ENCODE peak calls at places on chromosomes 7 and 10, in six cellular contexts. U, H, Q, J, D and F are unnamed samples.

GRCh38 chr10:33155720-33156638 is 178.5 kb downstream of the NRP1 start:
- DNase-seq in U (no peak), H (peak; percentile 59), Q (peak; percentile 72), J (no peak), D (no peak), F (no peak)

GRCh38 chr7:1811850-1812692 is 142.0 kb downstream of the ELFN1 start:
- DNase-seq in U (peak; percentile 23), H (no peak), Q (peak; percentile 46), J (no peak), D (no peak), F (no peak)

GRCh38 chr10:57973451-57973850 is 294.2 kb downstream of the IPMK start:
- DNase-seq in U (no peak), H (no peak), Q (no peak), J (no peak), D (no peak), F (no peak)

GRCh38 chr7:36286241-36286640 is 103.4 kb upstream of the ANLN start:
- DNase-seq in U (no peak), H (no peak), Q (no peak), J (no peak), D (no peak), F (no peak)

GRCh38 chr10:26781797-26782196 is 79.0 kb downstream of the ABI1 start:
- DNase-seq in U (no peak), H (no peak), Q (no peak), J (no peak), D (no peak), F (no peak)

GRCh38 chr10:50567384-50567783 is 56.4 kb downstream of the SGMS1 start:
- DNase-seq in U (no peak), H (no peak), Q (no peak), J (no peak), D (no peak), F (peak; percentile 32)

GRCh38 chr10:113000876-113001598 is 51.0 kb downstream of the TCF7L2 start:
- DNase-seq in U (peak; percentile 67), H (no peak), Q (peak; percentile 69), J (no peak), D (peak; percentile 35), F (no peak)

GRCh38 chr7:81064446-81064845 is 145.6 kb upstream of the SEMA3C start:
- DNase-seq in U (no peak), H (no peak), Q (peak; percentile 20), J (no peak), D (no peak), F (peak; percentile 30)

GRCh38 chr7:30920021-30920583 is 8.4 kb downstream of the AQP1 start:
- DNase-seq in U (no peak), H (no peak), Q (no peak), J (peak; percentile 0), D (no peak), F (peak; percentile 5)

GRCh38 chr10:62046522-62047239 is 145.2 kb downstream of the ARID5B start:
- DNase-seq in U (no peak), H (no peak), Q (peak; percentile 63), J (peak; percentile 33), D (no peak), F (no peak)

GRCh38 chr7:99219185-99219767 is 11.4 kb upstream of the KPNA7 start:
- DNase-seq in U (no peak), H (no peak), Q (peak; percentile 24), J (no peak), D (no peak), F (no peak)

GRCh38 chr7:156675721-156676120 is 35.1 kb downstream of the RNF32 start:
- DNase-seq in U (no peak), H (no peak), Q (no peak), J (no peak), D (no peak), F (no peak)

GRCh38 chr7:151372612-151373265 is 31.1 kb downstream of the NUB1 start:
- DNase-seq in U (no peak), H (no peak), Q (no peak), J (no peak), D (no peak), F (no peak)

GRCh38 chr10:123587110-123587509 is 79.0 kb upstream of the GPR26 start:
- DNase-seq in U (no peak), H (no peak), Q (no peak), J (no peak), D (no peak), F (no peak)

GRCh38 chr7:89223906-89224395 is 428.4 kb upstream of the TEX47 start:
- DNase-seq in U (no peak), H (no peak), Q (no peak), J (no peak), D (no peak), F (no peak)

GRCh38 chr10:96374639-96374984 is 15.8 kb upstream of the OPALIN start:
- DNase-seq in U (no peak), H (no peak), Q (no peak), J (peak; percentile 36), D (no peak), F (peak; percentile 39)

GRCh38 chr7:82578430-82578829 is 134.9 kb upstream of the CACNA2D1 start:
- DNase-seq in U (no peak), H (no peak), Q (no peak), J (no peak), D (no peak), F (no peak)

GRCh38 chr7:11130012-11130411 is 156.3 kb downstream of the PHF14 start:
- DNase-seq in U (no peak), H (peak; percentile 66), Q (no peak), J (no peak), D (no peak), F (no peak)

GRCh38 chr7:134852626-134853025 is 73.2 kb downstream of the CALD1 start:
- DNase-seq in U (no peak), H (no peak), Q (no peak), J (no peak), D (no peak), F (no peak)

GRCh38 chr7:114711244-114711643 is 210.7 kb upstream of the MDFIC start:
- DNase-seq in U (no peak), H (no peak), Q (no peak), J (no peak), D (no peak), F (no peak)

GRCh38 chr7:142612264-142612881 is 136.9 kb upstream of the PRSS1 start:
- DNase-seq in U (no peak), H (no peak), Q (no peak), J (no peak), D (no peak), F (no peak)

GRCh38 chr10:112446055-112446854 is 459 bp downstream of the ZDHHC6 start:
- DNase-seq in U (no peak), H (no peak), Q (peak; percentile 8), J (no peak), D (peak; percentile 12), F (no peak)

GRCh38 chr10:130254168-130255061 is 118.2 kb downstream of the GLRX3 start:
- DNase-seq in U (no peak), H (no peak), Q (no peak), J (no peak), D (no peak), F (no peak)

GRCh38 chr7:106246941-106247826 is 37.6 kb downstream of the NAMPT start:
- DNase-seq in U (no peak), H (no peak), Q (no peak), J (no peak), D (no peak), F (no peak)

GRCh38 chr7:100432053-100432452 is 2.4 kb downstream of the MEPCE start:
- DNase-seq in U (no peak), H (no peak), Q (no peak), J (no peak), D (no peak), F (no peak)

GRCh38 chr7:50627824-50628361 is 62.7 kb upstream of the DDC start:
- DNase-seq in U (no peak), H (no peak), Q (no peak), J (no peak), D (no peak), F (no peak)

GRCh38 chr10:14758994-14759664 is 15.6 kb downstream of the FAM107B start:
- DNase-seq in U (no peak), H (no peak), Q (no peak), J (no peak), D (no peak), F (no peak)

GRCh38 chr10:72107325-72108003 is 19.1 kb upstream of the SPOCK2 start:
- DNase-seq in U (no peak), H (no peak), Q (no peak), J (no peak), D (no peak), F (no peak)

GRCh38 chr7:3056713-3057388 is 13.2 kb upstream of the CARD11 start:
- DNase-seq in U (no peak), H (no peak), Q (peak; percentile 12), J (no peak), D (no peak), F (no peak)

GRCh38 chr7:101659706-101660105 is 30.6 kb upstream of the MYL10 start:
- DNase-seq in U (no peak), H (no peak), Q (no peak), J (no peak), D (no peak), F (no peak)

GRCh38 chr7:101662447-101662998 is 33.4 kb upstream of the MYL10 start:
- DNase-seq in U (no peak), H (no peak), Q (no peak), J (no peak), D (no peak), F (no peak)

GRCh38 chr7:101657171-101657570 is 28.1 kb upstream of the MYL10 start:
- DNase-seq in U (no peak), H (no peak), Q (no peak), J (no peak), D (no peak), F (no peak)
- TF ChIP-seq CTCF in U (no peak), H (no peak), Q (no peak), J (no peak), D (no peak), F (no peak)

DNA sequence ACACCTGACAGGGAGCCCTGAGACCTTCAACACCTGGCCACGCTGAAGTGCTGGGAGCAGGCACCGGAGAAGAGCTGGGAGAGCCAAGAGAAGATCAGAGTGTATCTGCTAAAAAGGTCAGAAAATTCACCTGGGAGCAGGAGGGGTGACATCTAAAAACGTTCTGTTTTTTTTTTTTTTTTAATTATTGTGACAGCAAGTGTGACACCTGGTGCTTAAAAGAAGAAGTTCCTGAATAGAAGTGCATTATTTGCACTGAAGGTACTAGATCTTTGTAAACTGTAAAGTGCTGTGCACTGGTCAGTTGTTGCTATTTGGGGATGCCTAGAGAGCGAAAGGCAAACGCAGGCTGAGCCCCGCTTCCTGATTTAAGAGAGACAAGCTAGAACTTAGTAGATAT is 422.0 kb downstream of the PLXNA4 start:
- DNase-seq in U (no peak), H (no peak), Q (no peak), J (no peak), D (no peak), F (no peak)
- TF ChIP-seq CTCF in U (no peak), H (no peak), Q (no peak), J (no peak), D (no peak), F (no peak)

GRCh38 chr7:46886669-46887374 is 695.1 kb downstream of the TNS3 start:
- DNase-seq in U (no peak), H (no peak), Q (no peak), J (no peak), D (no peak), F (no peak)
- TF ChIP-seq CTCF in U (no peak), H (no peak), Q (no peak), J (no peak), D (no peak), F (no peak)

DNA sequence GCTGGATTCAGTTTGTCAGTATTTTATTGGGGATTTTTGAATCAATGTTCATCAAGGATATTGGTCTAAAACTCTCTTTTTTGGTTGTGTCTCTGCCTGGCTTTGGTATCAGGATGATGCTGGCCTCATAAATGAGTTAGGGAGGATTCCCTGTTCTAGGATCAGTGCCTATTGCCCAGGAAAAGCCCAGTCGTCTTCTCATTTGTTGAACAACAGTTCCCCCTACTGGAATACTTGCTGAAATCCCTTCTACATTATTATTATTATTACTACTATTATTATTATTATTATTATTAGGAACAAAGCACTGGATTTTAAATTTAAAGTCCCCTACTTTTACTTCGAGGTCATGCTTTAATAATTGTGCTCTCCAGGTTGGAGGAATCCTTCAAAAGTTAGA is 528.9 kb downstream of the MAGI2 start:
- DNase-seq in U (no peak), H (no peak), Q (peak; percentile 35), J (no peak), D (no peak), F (no peak)
- TF ChIP-seq CTCF in U (no peak), H (peak; percentile 38), Q (peak; percentile 51), J (peak; percentile 37), D (no peak), F (peak; percentile 57)